ENCODE peak calls at places on chromosomes 11 and 22, in five cellular contexts. Q is thoracic aorta, D is colonic mucosa, F is endothelial cell of umbilical vein, B is dorsolateral prefrontal cortex. N is an unnamed sample. For H3K27me3, the result is how much of the 10 kb centered on the place peaks cover.

GRCh38 chr11:121933294-121933693 is 182.7 kb downstream of the BLID start:
- DNase-seq in Q (no peak), D (no peak), F (no peak), B (no peak), N (no peak)

GRCh38 chr11:86790867-86791849 is 9.2 kb upstream of the PRSS23 start:
- DNase-seq in Q (no peak), D (no peak), F (no peak), B (no peak), N (no peak)

GRCh38 chr11:86396403-86396802 is 21.7 kb downstream of the CCDC81 start:
- DNase-seq in Q (no peak), D (no peak), F (peak), B (no peak), N (no peak)

GRCh38 chr11:67674442-67674871 is at the start of gene ALDH3B2:
- DNase-seq in Q (no peak), D (peak), F (no peak), B (no peak), N (no peak)

GRCh38 chr11:14409891-14410290 is 50.9 kb upstream of the RRAS2 start:
- DNase-seq in Q (no peak), D (no peak), F (no peak), B (no peak), N (no peak)

GRCh38 chr11:44886765-44887164 is 63.9 kb downstream of the TP53I11 start:
- DNase-seq in Q (no peak), D (no peak), F (peak), B (no peak), N (no peak)

GRCh38 chr11:955154-956049 is 29.7 kb downstream of the AP2A2 start:
- DNase-seq in Q (no peak), D (peak), F (no peak), B (no peak), N (no peak)

GRCh38 chr11:106012744-106013143 is 9.3 kb downstream of the MSANTD4 start:
- DNase-seq in Q (no peak), D (no peak), F (peak), B (no peak), N (no peak)

GRCh38 chr11:134504146-134504905 is 92.3 kb upstream of the B3GAT1 start:
- DNase-seq in Q (no peak), D (no peak), F (peak), B (no peak), N (no peak)

GRCh38 chr11:70885721-70886305 is 366.6 kb downstream of the SHANK2 start:
- DNase-seq in Q (no peak), D (no peak), F (no peak), B (no peak), N (peak)

GRCh38 chr11:67303989-67304411 is 670 bp downstream of the SSH3 start:
- DNase-seq in Q (no peak), D (peak), F (no peak), B (no peak), N (no peak)

GRCh38 chr11:122756417-122756816 is 81.9 kb upstream of the CRTAM start:
- DNase-seq in Q (no peak), D (no peak), F (no peak), B (no peak), N (no peak)

GRCh38 chr11:85810521-85810870 is 445 bp downstream of the SYTL2 start:
- DNase-seq in Q (no peak), D (no peak), F (no peak), B (peak), N (no peak)

GRCh38 chr11:61473370-61474025 is 35.1 kb upstream of the LRRC10B start:
- DNase-seq in Q (no peak), D (peak), F (no peak), B (no peak), N (no peak)

GRCh38 chr11:68508425-68508824 is 47.9 kb downstream of the PPP6R3 start:
- DNase-seq in Q (no peak), D (no peak), F (no peak), B (no peak), N (no peak)

GRCh38 chr11:89293966-89294679 is 116.4 kb downstream of the TYR start:
- DNase-seq in Q (no peak), D (no peak), F (peak), B (no peak), N (no peak)

GRCh38 chr11:394858-395655 is 1.0 kb downstream of the PKP3 start:
- DNase-seq in Q (no peak), D (peak), F (no peak), B (no peak), N (no peak)

GRCh38 chr11:122976734-122977454 is 4.7 kb downstream of the BSX start:
- DNase-seq in Q (no peak), D (no peak), F (no peak), B (no peak), N (no peak)

GRCh38 chr11:131877246-131877645 is 506.8 kb downstream of the NTM start:
- DNase-seq in Q (no peak), D (no peak), F (no peak), B (no peak), N (no peak)

GRCh38 chr11:35017528-35018342 is 101.3 kb downstream of the PDHX start:
- DNase-seq in Q (no peak), D (no peak), F (no peak), B (no peak), N (no peak)

GRCh38 chr11:117907276-117908110 is 21.7 kb downstream of the TMPRSS13 start:
- DNase-seq in Q (peak), D (peak), F (peak), B (peak), N (peak)

GRCh38 chr11:69702769-69703510 is 882 bp downstream of the FGF19 start:
- DNase-seq in Q (no peak), D (no peak), F (no peak), B (no peak), N (no peak)

GRCh38 chr22:20956258-20957117 is 10.6 kb upstream of the AIFM3 start:
- DNase-seq in Q (no peak), D (peak), F (no peak), B (no peak), N (no peak)

GRCh38 chr11:5631426-5631825 is 6.6 kb downstream of the TRIM34 start:
- DNase-seq in Q (no peak), D (no peak), F (no peak), B (no peak), N (no peak)

GRCh38 chr11:61342207-61342803 is 9.3 kb downstream of the TKFC start:
- DNase-seq in Q (no peak), D (no peak), F (no peak), B (no peak), N (no peak)

GRCh38 chr11:126573325-126574076 is 218.0 kb downstream of the ST3GAL4 start:
- DNase-seq in Q (no peak), D (no peak), F (peak), B (no peak), N (no peak)

GRCh38 chr11:126328001-126328390 is 24.1 kb downstream of the DCPS start:
- DNase-seq in Q (no peak), D (no peak), F (no peak), B (no peak), N (no peak)

DNA sequence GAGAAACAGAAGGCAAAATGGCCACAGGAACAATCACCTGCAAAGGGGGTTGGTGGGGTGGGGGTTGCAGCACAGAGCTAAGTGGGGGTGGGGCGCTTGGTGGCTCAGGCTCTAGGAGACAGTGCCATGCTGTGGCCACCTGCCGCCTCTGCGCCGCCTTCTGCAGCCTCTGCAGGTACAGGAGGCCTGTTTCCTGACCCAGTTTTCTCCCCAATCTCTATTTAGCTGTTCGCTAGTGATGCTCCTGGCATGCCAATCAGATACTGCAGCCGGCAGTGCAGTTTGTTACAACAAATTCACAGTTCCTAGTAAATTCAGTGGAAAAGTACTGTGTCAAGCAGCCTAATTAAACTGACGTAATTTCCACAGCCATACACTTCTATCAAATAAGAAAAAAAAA is 106.4 kb downstream of the SERGEF start:
- DNase-seq in Q (no peak), D (no peak), F (no peak), B (peak), N (no peak)
- TF ChIP-seq CTCF in Q (no peak), D (peak), F (peak), B (peak), N (no peak)

DNA sequence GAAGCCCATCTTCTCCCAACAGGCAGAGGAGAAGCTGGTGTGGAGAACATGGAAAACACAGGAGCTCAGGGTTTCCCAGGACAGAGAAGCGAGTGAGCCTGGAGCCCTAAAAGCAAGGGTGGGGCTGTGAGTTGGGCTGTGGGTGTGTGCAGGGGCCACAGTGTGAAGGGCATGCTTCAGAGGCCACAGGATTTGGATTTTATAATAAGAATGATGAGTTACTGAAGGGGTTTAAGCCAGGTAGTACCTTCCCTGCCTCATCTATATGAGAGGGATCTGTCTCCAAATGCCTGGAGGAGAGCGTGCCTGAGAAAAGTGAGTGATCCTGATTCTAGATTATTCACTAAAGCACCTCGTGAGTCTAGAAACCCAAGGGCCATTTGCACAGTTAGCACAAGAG is 106.8 kb downstream of the VPREB1 start:
- DNase-seq in Q (no peak), D (no peak), F (no peak), B (no peak), N (no peak)
- H3K27me3 ChIP-seq in Q (under half), D (under half), F (under half), B (under half), N (under half)

GRCh38 chr11:57321388-57321995 is 3.3 kb downstream of the TNKS1BP1 start:
- DNase-seq in Q (no peak), D (peak), F (no peak), B (no peak), N (no peak)

GRCh38 chr11:57320719-57321387 is 3.9 kb downstream of the TNKS1BP1 start:
- DNase-seq in Q (no peak), D (peak), F (no peak), B (no peak), N (no peak)

GRCh38 chr11:57322881-57323467 is 1.8 kb downstream of the TNKS1BP1 start:
- DNase-seq in Q (no peak), D (no peak), F (no peak), B (no peak), N (no peak)

GRCh38 chr11:57323503-57324153 is 1.1 kb downstream of the TNKS1BP1 start:
- DNase-seq in Q (no peak), D (peak), F (peak), B (no peak), N (no peak)

GRCh38 chr11:57321996-57322880 is 2.5 kb downstream of the TNKS1BP1 start:
- DNase-seq in Q (peak), D (peak), F (peak), B (peak), N (peak)
- H3K4me3 ChIP-seq in Q (peak), D (peak), F (no peak), B (peak), N (peak)

GRCh38 chr22:44445731-44446130 is 52.3 kb downstream of the RTL6 start:
- DNase-seq in Q (no peak), D (no peak), F (no peak), B (no peak), N (no peak)

GRCh38 chr22:44443641-44444235 is 54.3 kb downstream of the RTL6 start:
- DNase-seq in Q (no peak), D (no peak), F (no peak), B (no peak), N (no peak)

GRCh38 chr22:44442856-44443595 is 55.0 kb downstream of the RTL6 start:
- DNase-seq in Q (no peak), D (no peak), F (no peak), B (no peak), N (no peak)

GRCh38 chr22:44445307-44445680 is 52.7 kb downstream of the RTL6 start:
- DNase-seq in Q (no peak), D (no peak), F (no peak), B (no peak), N (no peak)

GRCh38 chr22:44444341-44445306 is 53.4 kb downstream of the RTL6 start:
- DNase-seq in Q (no peak), D (no peak), F (no peak), B (no peak), N (no peak)
- TF ChIP-seq CTCF in Q (no peak), D (no peak), F (no peak), B (no peak), N (no peak)

GRCh38 chr11:113526521-113526920 is 51.3 kb upstream of the DRD2 start:
- DNase-seq in Q (no peak), D (no peak), F (no peak), B (no peak), N (no peak)
- H3K27me3 ChIP-seq in Q (under half), D (under half), F (under half), B (under half), N (under half)

N was measured in tibial nerve.